ENCODE peak calls at places on chromosomes 11 and 22, in six cellular contexts. F is transverse colon, C is sigmoid colon, E is H54, P is spleen, M is suprapubic skin. H is an unnamed sample.

GRCh38 chr11:6557761-6558674 is 45.4 kb downstream of the RRP8 start:
- DNase-seq in E (no peak), C (no peak), P (peak; percentile 53), M (no peak), F (no peak), H (no peak)

GRCh38 chr11:59511675-59512074 is 336 bp downstream of the OR4D9 start:
- DNase-seq in F (no peak), P (no peak), M (no peak), C (no peak), E (no peak), H (no peak)

GRCh38 chr11:14374922-14375630 is 16.1 kb upstream of the RRAS2 start:
- DNase-seq in C (no peak), F (no peak), P (no peak), M (no peak), E (no peak), H (no peak)

GRCh38 chr11:64504999-64505398 is 86.0 kb upstream of the SLC22A12 start:
- DNase-seq in P (no peak), E (no peak), C (no peak), M (peak; percentile 18), F (no peak), H (no peak)

GRCh38 chr11:65502274-65502851 is 3.5 kb downstream of the MALAT1 start:
- DNase-seq in E (no peak), P (no peak), M (no peak), F (no peak), C (no peak), H (peak; percentile 82)

GRCh38 chr11:12785901-12786300 is 111.7 kb downstream of the TEAD1 start:
- DNase-seq in C (no peak), M (no peak), P (no peak), F (no peak), E (no peak), H (no peak)

GRCh38 chr11:122690801-122691649 is 35.5 kb downstream of the UBASH3B start:
- DNase-seq in E (no peak), M (no peak), P (no peak), C (no peak), F (no peak), H (no peak)

GRCh38 chr11:1390603-1391164 is 950 bp downstream of the BRSK2 start:
- DNase-seq in M (no peak), P (peak; percentile 83), F (no peak), C (no peak), E (no peak), H (no peak)

GRCh38 chr22:37492428-37493344 is 6.5 kb upstream of the MFNG start:
- DNase-seq in M (no peak), P (no peak), E (peak; percentile 55), F (peak; percentile 45), C (no peak), H (peak; percentile 49)

GRCh38 chr22:23193420-23193819 is 13.1 kb downstream of the BCR start:
- DNase-seq in P (no peak), M (no peak), E (no peak), F (no peak), C (no peak), H (no peak)

GRCh38 chr11:104525416-104525815 is 361.5 kb upstream of the PDGFD start:
- DNase-seq in C (no peak), M (no peak), P (no peak), F (no peak), E (no peak), H (no peak)

GRCh38 chr11:66892926-66893325 is 36.1 kb downstream of the LRFN4 start:
- DNase-seq in C (no peak), M (no peak), P (no peak), E (no peak), F (no peak), H (no peak)

GRCh38 chr11:122711831-122712378 is 56.4 kb downstream of the UBASH3B start:
- DNase-seq in E (no peak), M (no peak), C (peak; percentile 46), P (no peak), F (no peak), H (no peak)

GRCh38 chr22:19663286-19663815 is 51.0 kb upstream of the SEPTIN5 start:
- DNase-seq in C (no peak), E (peak; percentile 20), P (peak; percentile 86), F (peak; percentile 43), M (peak; percentile 79), H (peak; percentile 10)

GRCh38 chr11:110059706-110060430 is 33.3 kb upstream of the ZC3H12C start:
- DNase-seq in E (no peak), M (no peak), F (no peak), P (no peak), C (no peak), H (no peak)

GRCh38 chr11:95461858-95462257 is 230.9 kb upstream of the SESN3 start:
- DNase-seq in M (no peak), P (no peak), C (no peak), E (no peak), F (no peak), H (no peak)

GRCh38 chr11:116278076-116278475 is 494.7 kb downstream of the BUD13 start:
- DNase-seq in M (no peak), P (no peak), E (no peak), F (no peak), C (no peak), H (no peak)

GRCh38 chr11:108958446-108959123 is 293.7 kb downstream of the DDX10 start:
- DNase-seq in C (no peak), P (no peak), E (no peak), M (no peak), F (no peak), H (no peak)

DNA sequence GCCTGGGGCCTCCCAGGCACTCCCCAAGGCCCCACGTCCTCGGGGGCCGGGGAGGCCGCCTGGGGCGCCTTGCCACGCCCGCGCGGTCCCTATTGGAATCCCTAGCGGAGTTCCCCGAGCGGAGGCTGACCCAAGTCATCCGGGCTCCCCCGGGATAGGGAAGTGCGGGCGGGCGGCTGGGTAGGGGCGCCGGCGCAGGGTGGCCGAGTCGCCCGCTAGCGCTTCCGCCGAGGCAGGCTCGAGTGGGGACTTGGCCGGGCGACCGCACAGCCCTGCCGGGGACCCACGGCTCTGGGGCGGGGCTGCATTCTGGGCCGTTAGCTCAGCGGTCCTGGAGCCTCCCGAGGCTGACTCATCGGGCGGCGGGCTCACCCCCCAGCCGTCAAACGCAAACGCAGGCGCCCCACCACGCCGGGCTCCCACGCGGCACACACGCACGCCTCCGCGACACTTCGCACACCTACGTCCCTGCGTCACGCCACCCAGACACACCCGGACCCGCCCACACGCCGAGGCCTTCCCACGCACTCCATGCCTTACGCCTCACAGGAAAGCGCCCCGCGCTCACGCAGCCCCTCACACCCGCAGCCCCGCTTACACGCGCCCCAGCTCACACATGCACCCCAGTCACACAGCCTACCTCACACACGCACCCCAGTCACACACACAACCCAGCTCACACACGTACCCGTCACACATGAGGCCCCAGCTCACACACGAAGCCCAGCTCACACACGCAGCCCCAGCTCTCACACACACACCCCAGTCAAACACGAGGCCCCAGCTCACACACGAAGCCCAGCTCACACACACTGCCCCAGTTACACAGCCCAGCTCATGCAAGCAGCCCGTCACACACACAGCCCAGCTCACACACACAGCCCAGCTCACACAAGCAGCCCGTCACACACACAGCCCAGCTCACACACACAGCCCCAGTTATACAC is 1.1 kb downstream of the PHLDB1 start:
- DNase-seq in P (peak; percentile 90), F (peak; percentile 75), C (peak; percentile 95), E (peak; percentile 57), M (peak; percentile 94), H (peak; percentile 80)
- TF ChIP-seq POLR2A in P (no peak), F (no peak), C (no peak), E (peak; percentile 25), M (no peak), H (no peak)

GRCh38 chr11:46315783-46316563 is 31.3 kb upstream of the DGKZ start:
- DNase-seq in P (no peak), M (no peak), C (no peak), F (no peak), E (no peak), H (peak; percentile 73)
- TF ChIP-seq POLR2A in P (no peak), M (no peak), C (no peak), F (no peak), E (no peak), H (no peak)

GRCh38 chr22:50459016-50459415 is 15.8 kb downstream of the SBF1 start:
- DNase-seq in M (no peak), F (no peak), E (no peak), C (no peak), P (no peak), H (no peak)

GRCh38 chr22:50461536-50461935 is 13.3 kb downstream of the SBF1 start:
- DNase-seq in C (no peak), M (no peak), P (no peak), F (no peak), E (no peak), H (no peak)

GRCh38 chr22:50460942-50461341 is 13.9 kb downstream of the SBF1 start:
- DNase-seq in F (peak; percentile 47), C (no peak), M (no peak), P (no peak), E (no peak), H (no peak)

GRCh38 chr22:50461979-50462540 is 12.8 kb downstream of the SBF1 start:
- DNase-seq in C (no peak), M (no peak), P (no peak), F (no peak), E (no peak), H (no peak)

DNA sequence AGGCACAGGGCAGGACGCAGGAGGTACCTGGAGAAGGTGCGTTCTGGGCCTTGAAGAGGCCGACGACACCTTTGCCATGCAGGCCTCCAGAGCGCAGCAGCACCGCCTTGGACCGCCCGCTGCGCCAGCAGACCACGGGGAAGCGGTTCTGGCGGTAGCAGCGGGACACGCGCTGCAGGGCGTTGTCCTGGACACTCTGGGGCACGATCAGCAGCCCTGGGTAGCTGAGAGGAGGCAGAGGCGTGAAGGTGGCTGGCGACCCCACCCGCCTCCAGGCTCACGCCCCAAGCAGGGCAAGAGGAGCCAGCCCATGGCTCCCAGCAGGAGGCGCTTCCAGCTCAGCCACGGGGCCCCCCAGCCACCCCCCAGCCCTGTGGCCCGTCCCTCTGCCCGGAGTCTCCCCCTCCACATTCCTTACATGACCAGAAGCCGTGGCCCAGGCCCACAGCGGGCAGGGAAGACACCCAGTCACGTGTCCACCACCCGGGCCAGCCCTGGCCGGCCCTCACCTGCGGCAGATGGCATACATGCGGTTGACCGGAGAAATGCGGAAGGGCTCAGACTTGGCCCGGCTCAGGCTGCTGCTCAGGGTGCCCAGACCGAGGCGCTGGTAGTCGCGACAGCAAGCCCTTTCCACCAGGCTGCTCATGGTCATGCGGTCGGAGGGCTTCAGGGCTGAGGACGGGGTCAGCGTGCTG is 15.2 kb downstream of the SBF1 start:
- DNase-seq in C (no peak), F (no peak), E (no peak), P (no peak), M (no peak), H (no peak)
- TF ChIP-seq POLR2A in C (no peak), F (no peak), E (no peak), P (no peak), M (no peak), H (no peak)

DNA sequence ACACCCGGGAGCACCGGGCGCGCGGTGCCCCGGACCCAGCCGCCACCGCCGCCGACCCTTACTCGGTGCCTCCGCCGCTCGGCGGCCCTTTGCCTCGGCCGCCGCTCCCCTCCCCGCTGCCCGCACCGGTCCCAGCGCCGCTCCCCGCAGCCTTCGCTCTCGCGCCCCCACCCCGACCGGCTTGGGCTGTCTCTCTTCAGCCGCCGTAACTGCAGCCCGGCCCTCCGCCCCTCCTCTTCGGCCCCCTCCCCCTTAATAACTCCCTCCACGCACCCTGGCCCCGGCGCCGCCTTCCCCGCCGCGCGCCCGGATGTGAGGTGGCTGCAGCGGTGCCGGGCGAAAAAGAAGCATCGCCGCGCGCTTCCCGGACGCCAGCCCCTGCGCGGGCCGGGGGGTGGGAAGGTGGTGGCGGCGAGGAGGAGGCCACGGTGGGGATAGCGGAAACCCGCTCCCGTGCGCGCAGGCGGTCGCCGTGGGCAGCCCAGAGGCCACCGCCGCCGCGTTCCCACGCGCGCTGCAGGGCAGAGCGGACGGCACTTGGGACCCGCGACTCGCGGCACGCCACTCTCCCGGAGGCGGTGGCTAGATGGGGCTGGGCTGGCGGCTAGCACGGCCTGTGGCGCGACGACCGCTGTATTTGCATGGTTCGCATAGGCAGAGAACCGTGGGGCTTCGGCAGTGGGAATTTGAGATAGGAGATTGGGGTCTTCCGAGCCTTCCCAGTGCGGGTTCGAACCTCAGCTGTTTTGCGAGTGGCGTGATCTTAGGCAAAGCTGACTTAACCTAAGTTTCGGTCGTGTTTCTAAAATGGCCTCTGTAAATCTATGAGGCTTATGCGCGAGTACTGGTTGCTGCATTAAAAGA is at the start of gene EIF4ENIF1:
- DNase-seq in C (peak; percentile 92), P (peak; percentile 97), F (peak; percentile 89), M (peak; percentile 91), E (peak; percentile 55), H (peak; percentile 89)
- TF ChIP-seq POLR2A in C (no peak), P (no peak), F (peak; percentile 67), M (no peak), E (peak; percentile 68), H (peak; percentile 80)

H was measured in erythroblast.